ENCODE peak calls at places on chromosomes 7 and 10, in four cellular contexts. V, U, D and Q are unnamed samples.

GRCh38 chr7:24346129-24346528 is 62.1 kb downstream of the NPY start:
- DNase-seq in D (no peak), U (peak), V (peak), Q (no peak)

GRCh38 chr10:127441350-127442219 is 107.5 kb upstream of the NPS start:
- DNase-seq in D (no peak), U (no peak), V (no peak), Q (no peak)

GRCh38 chr7:94190599-94191061 is 186.5 kb upstream of the BET1 start:
- DNase-seq in V (no peak), D (no peak), U (peak), Q (no peak)

GRCh38 chr7:157027568-157028527 is 17.4 kb upstream of the MNX1 start:
- DNase-seq in D (peak), U (peak), V (no peak), Q (no peak)

GRCh38 chr7:107538001-107538400 is 25.7 kb downstream of the COG5 start:
- DNase-seq in D (no peak), V (no peak), U (no peak), Q (no peak)

GRCh38 chr10:27659786-27660185 is 85.8 kb downstream of the MKX start:
- DNase-seq in V (no peak), D (no peak), U (no peak), Q (no peak)

GRCh38 chr10:110850099-110850498 is 21.6 kb upstream of the PDCD4 start:
- DNase-seq in D (no peak), U (no peak), V (no peak), Q (no peak)

GRCh38 chr7:142583424-142583823 is 165.8 kb upstream of the PRSS1 start:
- DNase-seq in V (no peak), D (peak), U (peak), Q (no peak)

GRCh38 chr10:113094114-113094486 is 144.1 kb downstream of the TCF7L2 start:
- DNase-seq in D (no peak), V (no peak), U (peak), Q (no peak)

GRCh38 chr10:84447701-84448400 is 119.5 kb downstream of the CCSER2 start:
- DNase-seq in V (no peak), D (no peak), U (no peak), Q (no peak)